ENCODE peak calls at places on chromosomes 1 and 21, in seven cellular contexts. G is NCI-H748 treated with DMSO at 0.1 percent for 48 hours; K is EH; B is T1000; O is activated CD8-positive, alpha-beta memory T cell treated with anti-CD3 and anti-CD28 coated beads for 4 hours; N is ascending aorta; Z is epithelial cell of proximal tubule. R is an unnamed sample.

GRCh38 chr1:116495534-116495933 is 75.3 kb downstream of the CD58 start:
- DNase-seq in K (peak; percentile 40), N (no peak), Z (no peak), G (no peak), O (no peak), B (no peak), R (no peak)

GRCh38 chr1:22491995-22492726 is 40.5 kb downstream of the ZBTB40 start:
- DNase-seq in Z (no peak), N (no peak), G (no peak), O (no peak), B (no peak), K (no peak), R (no peak)

GRCh38 chr1:176691251-176692228 is 228.6 kb downstream of the PAPPA2 start:
- DNase-seq in K (peak; percentile 64), O (no peak), Z (peak; percentile 48), G (peak; percentile 7), B (no peak), N (no peak), R (no peak)

GRCh38 chr1:67760030-67760821 is 73.0 kb downstream of the GNG12 start:
- DNase-seq in O (peak; percentile 31), K (peak; percentile 79), Z (peak; percentile 86), N (no peak), B (peak; percentile 43), G (peak; percentile 61), R (no peak)

GRCh38 chr1:24181619-24182018 is 5.5 kb downstream of the IFNLR1 start:
- DNase-seq in G (no peak), Z (no peak), N (no peak), O (no peak), K (no peak), B (no peak), R (no peak)

GRCh38 chr21:44520326-44521300 is 19.4 kb downstream of the KRTAP10-1 start:
- DNase-seq in K (no peak), G (no peak), O (no peak), N (no peak), Z (no peak), B (no peak), R (no peak)

GRCh38 chr21:35400233-35400939 is 351.3 kb upstream of the RUNX1 start:
- DNase-seq in Z (peak; percentile 35), B (no peak), N (no peak), O (no peak), G (peak; percentile 67), K (peak; percentile 54), R (peak; percentile 28)

GRCh38 chr1:86447198-86447790 is 21.4 kb upstream of the CLCA1 start:
- DNase-seq in B (no peak), G (no peak), K (no peak), O (no peak), N (no peak), Z (no peak), R (no peak)

GRCh38 chr1:232040260-232040659 is 413.7 kb downstream of the DISC1 start:
- DNase-seq in N (no peak), O (no peak), Z (no peak), K (no peak), B (no peak), G (no peak), R (no peak)

GRCh38 chr1:84122780-84123382 is 21.2 kb upstream of the PRKACB start:
- DNase-seq in K (peak; percentile 65), Z (no peak), B (no peak), N (no peak), O (peak; percentile 14), G (peak; percentile 36), R (no peak)

GRCh38 chr1:75632350-75632949 is 21.5 kb upstream of the SLC44A5 start:
- DNase-seq in Z (no peak), G (peak; percentile 55), N (no peak), O (no peak), K (peak; percentile 39), B (no peak), R (no peak)

GRCh38 chr1:150371110-150371509 is 7.2 kb downstream of the RPRD2 start:
- DNase-seq in K (no peak), N (no peak), G (no peak), B (no peak), Z (no peak), O (no peak), R (no peak)

GRCh38 chr1:78622548-78622947 is 2.3 kb downstream of the IFI44L start:
- DNase-seq in B (no peak), O (no peak), Z (no peak), K (no peak), N (no peak), G (no peak), R (no peak)

GRCh38 chr1:3740038-3740437 is 12.2 kb upstream of the CCDC27 start:
- DNase-seq in N (no peak), K (no peak), Z (no peak), G (no peak), O (no peak), B (no peak), R (no peak)

GRCh38 chr1:62131093-62131725 is 63.4 kb upstream of the L1TD1 start:
- DNase-seq in O (no peak), G (peak; percentile 30), K (peak; percentile 68), N (no peak), B (no peak), Z (no peak), R (no peak)

GRCh38 chr1:21811875-21812305 is at the start of gene LDLRAD2:
- DNase-seq in K (peak; percentile 55), N (no peak), G (no peak), O (no peak), Z (no peak), B (no peak), R (no peak)

GRCh38 chr1:158103275-158103674 is 77.4 kb upstream of the CD1D start:
- DNase-seq in B (no peak), G (no peak), K (no peak), O (no peak), N (no peak), Z (no peak), R (no peak)